ENCODE peak calls at places on chromosomes 12 and 14, in nine cellular contexts. O, B, W, T, K, E, Z, N and I are unnamed samples.

GRCh38 chr12:127957001-127957660 is 309.8 kb upstream of the TMEM132C start:
- DNase-seq in O (no peak), B (peak), W (no peak), T (no peak), K (no peak), E (no peak), Z (no peak), N (peak), I (no peak)

GRCh38 chr12:67957383-67957782 is 31.9 kb upstream of the IFNG-AS1 start:
- DNase-seq in O (no peak), B (no peak), W (no peak), T (no peak), K (no peak), E (no peak), Z (no peak), N (no peak), I (no peak)

GRCh38 chr14:63650336-63650952 is 8.8 kb upstream of the WDR89 start:
- DNase-seq in O (no peak), B (no peak), W (peak), T (peak), K (no peak), E (peak), Z (no peak), N (peak), I (no peak)

GRCh38 chr12:122079038-122079531 is 529 bp downstream of the MLXIP start:
- DNase-seq in O (peak), B (peak), W (no peak), T (peak), K (no peak), E (no peak), Z (no peak), N (no peak), I (no peak)

GRCh38 chr14:92973798-92974372 is 50.9 kb downstream of the CHGA start:
- DNase-seq in O (no peak), B (peak), W (no peak), T (no peak), K (no peak), E (no peak), Z (no peak), N (no peak), I (no peak)

GRCh38 chr14:75060420-75060819 is 3.4 kb downstream of the ACYP1 start:
- DNase-seq in O (no peak), B (no peak), W (no peak), T (no peak), K (no peak), E (no peak), Z (no peak), N (no peak), I (no peak)

GRCh38 chr12:81492131-81492720 is 266.9 kb downstream of the PPFIA2 start:
- DNase-seq in O (no peak), B (no peak), W (no peak), T (no peak), K (peak), E (no peak), Z (no peak), N (no peak), I (no peak)

GRCh38 chr12:93638954-93639353 is 38.2 kb upstream of the CRADD start:
- DNase-seq in O (no peak), B (no peak), W (no peak), T (no peak), K (no peak), E (no peak), Z (no peak), N (no peak), I (no peak)

GRCh38 chr12:52585951-52586350 is 12.3 kb upstream of the KRT74 start:
- DNase-seq in O (peak), B (no peak), W (no peak), T (no peak), K (no peak), E (peak), Z (no peak), N (no peak), I (no peak)

GRCh38 chr14:31902002-31902401 is 175.1 kb upstream of the ARHGAP5 start:
- DNase-seq in O (no peak), B (no peak), W (no peak), T (peak), K (no peak), E (no peak), Z (no peak), N (no peak), I (no peak)

GRCh38 chr12:51000245-51000644 is 25.9 kb downstream of the SLC11A2 start:
- DNase-seq in O (no peak), B (peak), W (no peak), T (no peak), K (no peak), E (no peak), Z (no peak), N (peak), I (no peak)

GRCh38 chr12:132557969-132558856 is 52.2 kb downstream of the LRCOL1 start:
- DNase-seq in O (no peak), B (no peak), W (no peak), T (no peak), K (no peak), E (no peak), Z (no peak), N (no peak), I (no peak)

GRCh38 chr14:62039871-62040270 is 277.7 kb downstream of the SNAPC1 start:
- DNase-seq in O (no peak), B (peak), W (no peak), T (no peak), K (no peak), E (no peak), Z (no peak), N (no peak), I (no peak)

GRCh38 chr14:88323520-88324199 is 591 bp upstream of the KCNK10 start:
- DNase-seq in O (peak), B (peak), W (no peak), T (peak), K (no peak), E (no peak), Z (no peak), N (peak), I (no peak)

GRCh38 chr12:53828598-53828997 is 76.8 kb upstream of the CISTR start:
- DNase-seq in O (no peak), B (no peak), W (no peak), T (no peak), K (no peak), E (no peak), Z (no peak), N (no peak), I (no peak)

GRCh38 chr14:103110681-103111296 is 12.5 kb upstream of the TNFAIP2 start:
- DNase-seq in O (no peak), B (no peak), W (no peak), T (peak), K (no peak), E (no peak), Z (no peak), N (no peak), I (no peak)

GRCh38 chr14:49623941-49624806 is 3.6 kb downstream of the MGAT2 start:
- DNase-seq in O (no peak), B (peak), W (no peak), T (no peak), K (no peak), E (no peak), Z (no peak), N (peak), I (no peak)

GRCh38 chr14:42140001-42140400 is 533.3 kb downstream of the LRFN5 start:
- DNase-seq in O (no peak), B (peak), W (no peak), T (no peak), K (no peak), E (no peak), Z (no peak), N (peak), I (no peak)

GRCh38 chr14:24135834-24136683 is at the start of gene PSME1:
- DNase-seq in O (peak), B (peak), W (peak), T (peak), K (peak), E (peak), Z (peak), N (peak), I (peak)

GRCh38 chr14:61511558-61511924 is 183.8 kb upstream of the HIF1A start:
- DNase-seq in O (no peak), B (no peak), W (no peak), T (peak), K (no peak), E (no peak), Z (peak), N (peak), I (no peak)

DNA sequence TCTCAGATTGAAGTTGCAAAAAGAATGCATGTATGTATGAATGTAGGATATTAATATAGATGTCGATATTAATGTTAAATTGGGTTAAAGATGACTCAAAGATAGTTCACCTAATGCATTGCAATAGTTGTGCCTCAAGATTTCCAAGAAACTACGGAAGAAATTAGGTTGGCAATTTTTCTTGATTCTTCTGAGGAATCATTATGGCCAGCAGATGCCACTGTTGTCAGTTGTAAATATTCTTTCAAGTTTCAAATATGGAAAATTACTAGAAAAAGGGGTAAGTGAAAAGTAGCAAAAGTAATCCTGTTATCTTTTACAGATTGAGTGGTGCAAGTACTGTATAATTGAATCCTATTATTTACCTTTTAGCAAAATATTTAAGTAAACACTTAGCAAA is 202.1 kb downstream of the ADAMTS20 start:
- DNase-seq in O (no peak), B (peak), W (no peak), T (no peak), K (no peak), E (no peak), Z (no peak), N (no peak), I (no peak)
- TF ChIP-seq CTCF in O (peak), B (peak), W (peak), T (no peak), K (no peak), E (no peak), Z (no peak), N (no peak), I (no peak)

GRCh38 chr14:21089271-21089670 is 9.2 kb downstream of the ZNF219 start:
- DNase-seq in O (no peak), B (no peak), W (no peak), T (no peak), K (no peak), E (no peak), Z (no peak), N (no peak), I (no peak)

GRCh38 chr14:21090940-21091663 is 7.4 kb downstream of the ZNF219 start:
- DNase-seq in O (no peak), B (no peak), W (no peak), T (no peak), K (peak), E (no peak), Z (peak), N (no peak), I (no peak)

GRCh38 chr14:21089877-21090193 is 8.6 kb downstream of the ZNF219 start:
- DNase-seq in O (no peak), B (no peak), W (no peak), T (no peak), K (no peak), E (no peak), Z (no peak), N (no peak), I (no peak)

GRCh38 chr14:21091784-21092146 is 6.7 kb downstream of the ZNF219 start:
- DNase-seq in O (no peak), B (no peak), W (no peak), T (no peak), K (peak), E (no peak), Z (peak), N (no peak), I (no peak)

GRCh38 chr14:21090194-21090939 is 8.1 kb downstream of the ZNF219 start:
- DNase-seq in O (peak), B (no peak), W (no peak), T (no peak), K (peak), E (no peak), Z (peak), N (no peak), I (no peak)
- TF ChIP-seq CTCF in O (peak), B (peak), W (peak), T (peak), K (peak), E (no peak), Z (peak), N (peak), I (peak)

DNA sequence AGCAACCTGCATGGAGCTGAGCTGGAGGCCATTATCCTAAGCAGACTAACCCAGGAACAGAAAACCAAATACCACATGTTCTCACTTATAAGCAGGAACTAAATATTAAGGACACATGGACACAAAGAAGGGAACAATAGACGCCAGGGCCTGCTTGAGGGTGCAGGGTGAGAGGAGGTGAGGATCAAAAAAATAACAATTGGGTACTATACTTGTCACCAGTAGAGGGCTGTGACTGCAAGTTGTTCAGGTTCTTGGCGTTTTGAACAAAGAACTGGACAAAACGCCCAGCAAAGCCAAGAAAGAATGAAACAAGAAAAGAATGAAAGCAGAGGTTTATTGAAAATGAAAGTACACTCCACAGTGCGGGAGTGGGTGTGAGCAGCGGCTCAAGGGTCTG is 208.5 kb upstream of the NEDD1 start:
- DNase-seq in O (no peak), B (no peak), W (no peak), T (no peak), K (no peak), E (no peak), Z (no peak), N (peak), I (no peak)
- TF ChIP-seq CTCF in O (peak), B (peak), W (no peak), T (no peak), K (no peak), E (no peak), Z (no peak), N (peak), I (no peak)

GRCh38 chr12:22103418-22103817 is 57.4 kb downstream of the CMAS start:
- DNase-seq in O (no peak), B (no peak), W (no peak), T (no peak), K (no peak), E (no peak), Z (no peak), N (no peak), I (no peak)

GRCh38 chr12:22101749-22102243 is 55.8 kb downstream of the CMAS start:
- DNase-seq in O (no peak), B (peak), W (no peak), T (peak), K (peak), E (no peak), Z (no peak), N (peak), I (no peak)

GRCh38 chr12:22105542-22105941 is 59.5 kb downstream of the CMAS start:
- DNase-seq in O (no peak), B (peak), W (no peak), T (no peak), K (no peak), E (no peak), Z (no peak), N (no peak), I (no peak)

DNA sequence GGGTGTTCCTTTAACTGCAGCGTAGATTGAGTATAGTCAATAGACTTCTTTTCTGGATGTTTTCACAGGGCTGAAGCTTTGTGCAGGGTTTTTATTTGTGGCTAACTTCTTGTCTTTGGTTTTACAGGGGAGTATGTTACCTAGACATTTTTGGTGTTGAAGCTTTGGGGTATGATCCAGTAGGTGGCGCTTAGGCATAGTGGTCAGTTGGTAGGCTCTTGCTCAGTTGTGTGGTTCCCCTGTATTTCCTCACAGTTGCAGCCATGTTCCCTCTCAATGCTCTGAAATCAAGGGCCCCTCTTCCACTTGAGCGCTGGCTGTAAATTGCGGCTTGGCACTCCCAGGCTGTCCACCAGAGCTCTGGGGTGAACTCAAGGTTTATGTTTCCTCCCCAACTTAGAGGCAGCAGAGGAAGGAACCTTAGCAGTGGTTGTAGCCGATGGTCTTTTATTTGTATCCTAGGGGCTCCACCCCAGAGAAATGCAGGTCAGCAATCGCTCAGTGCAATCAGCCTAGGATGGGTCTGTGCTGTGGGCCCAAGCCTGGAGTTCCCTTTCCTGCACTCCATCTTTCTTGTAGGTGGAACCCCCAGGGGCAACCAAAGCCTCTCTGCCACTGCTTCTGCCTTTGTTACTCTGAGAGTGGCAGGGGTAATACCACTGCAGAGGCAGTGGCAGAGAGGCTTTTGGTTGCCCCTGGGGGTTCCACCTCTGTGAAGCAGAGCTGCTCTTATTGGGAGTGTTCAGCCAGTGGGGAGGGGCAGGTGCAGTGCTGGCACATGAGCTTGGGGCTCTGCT is 55.1 kb downstream of the CMAS start:
- DNase-seq in O (peak), B (peak), W (peak), T (peak), K (peak), E (peak), Z (peak), N (peak), I (no peak)
- TF ChIP-seq CTCF in O (peak), B (peak), W (peak), T (peak), K (peak), E (no peak), Z (peak), N (peak), I (peak)